ENCODE peak calls at places on chromosomes 11 and 22, in four cellular contexts. Z is neural crest cell, O is kidney, N is neural progenitor cell. I is an unnamed sample.

GRCh38 chr11:70233511-70233919 is 30.4 kb downstream of the FADD start:
- DNase-seq in Z (no peak), O (no peak), N (no peak), I (peak)

GRCh38 chr11:18347471-18348125 is 25.2 kb downstream of the GTF2H1 start:
- DNase-seq in Z (no peak), O (no peak), N (no peak), I (peak)

GRCh38 chr11:119373917-119374631 is 7.4 kb downstream of the USP2 start:
- DNase-seq in Z (peak), O (peak), N (peak), I (peak)

GRCh38 chr22:48905206-48905975 is 922.3 kb downstream of the BRD1 start:
- DNase-seq in Z (no peak), O (no peak), N (no peak), I (no peak)

GRCh38 chr11:62392506-62392905 is 26.3 kb upstream of the SCGB1A1 start:
- DNase-seq in Z (no peak), O (no peak), N (no peak), I (no peak)

GRCh38 chr11:109508943-109509342 is 87.0 kb downstream of the C11orf87 start:
- DNase-seq in Z (no peak), O (no peak), N (no peak), I (no peak)

GRCh38 chr11:22829231-22830081 is at the start of gene SVIP:
- DNase-seq in Z (peak), O (peak), N (peak), I (peak)

GRCh38 chr11:35163707-35164496 is 24.9 kb downstream of the CD44 start:
- DNase-seq in Z (no peak), O (no peak), N (no peak), I (no peak)

GRCh38 chr11:102276302-102277182 is 40.7 kb upstream of the BIRC3 start:
- DNase-seq in Z (no peak), O (no peak), N (no peak), I (no peak)

GRCh38 chr11:73968356-73968966 is 14.2 kb downstream of the UCP2 start:
- DNase-seq in Z (no peak), O (no peak), N (no peak), I (no peak)

GRCh38 chr22:46732513-46732912 is 5.5 kb downstream of the CERK start:
- DNase-seq in Z (no peak), O (peak), N (no peak), I (no peak)

GRCh38 chr11:125167292-125167953 is 2.9 kb downstream of the PKNOX2 start:
- DNase-seq in Z (peak), O (peak), N (peak), I (no peak)

GRCh38 chr11:46352063-46352841 is 5.0 kb downstream of the DGKZ start:
- DNase-seq in Z (peak), O (peak), N (peak), I (peak)

GRCh38 chr11:75313457-75314272 is 37.8 kb downstream of the ARRB1 start:
- DNase-seq in Z (no peak), O (peak), N (peak), I (peak)

GRCh38 chr11:65113839-65114238 is 2.2 kb downstream of the TM7SF2 start:
- DNase-seq in Z (no peak), O (no peak), N (no peak), I (no peak)

GRCh38 chr11:96228472-96228871 is 114.5 kb downstream of the MAML2 start:
- DNase-seq in Z (no peak), O (peak), N (no peak), I (peak)

GRCh38 chr11:116707746-116708145 is 65.0 kb downstream of the BUD13 start:
- DNase-seq in Z (no peak), O (no peak), N (no peak), I (peak)

GRCh38 chr11:100929377-100929776 is 200.2 kb downstream of the PGR start:
- DNase-seq in Z (no peak), O (no peak), N (no peak), I (peak)

GRCh38 chr11:65530157-65530496 is 5.2 kb downstream of the SCYL1 start:
- DNase-seq in Z (no peak), O (no peak), N (no peak), I (no peak)

GRCh38 chr11:118625036-118625690 is 17.7 kb downstream of the PHLDB1 start:
- DNase-seq in Z (no peak), O (no peak), N (no peak), I (no peak)

DNA sequence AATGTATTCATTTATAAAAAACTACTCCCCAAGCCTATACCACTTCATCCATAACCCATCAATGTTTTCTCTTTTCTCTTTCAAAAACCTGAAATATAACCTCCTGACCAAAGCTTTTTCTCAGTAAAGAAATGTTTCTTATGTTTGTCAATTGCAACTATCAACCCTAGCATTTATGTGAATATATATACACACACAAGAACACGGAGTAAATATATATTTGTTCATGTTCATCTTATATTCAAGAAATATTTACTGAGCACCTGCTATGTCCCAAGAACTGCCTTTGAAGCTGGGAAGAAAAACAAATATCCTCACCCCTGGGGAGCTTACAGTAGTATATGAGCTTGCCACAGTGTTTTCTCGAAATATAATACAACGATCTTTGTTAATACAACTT is 3.5 kb downstream of the MRTFA start:
- DNase-seq in Z (no peak), O (no peak), N (no peak), I (no peak)
- TF ChIP-seq CTCF in Z (no peak), O (no peak), N (no peak), I (no peak)

GRCh38 chr22:32958021-32958420 is 100.2 kb downstream of the SYN3 start:
- DNase-seq in Z (no peak), O (no peak), N (peak), I (no peak)
- TF ChIP-seq CTCF in Z (no peak), O (no peak), N (peak), I (no peak)

GRCh38 chr11:11148104-11148509 is 204.9 kb downstream of the CSNK2A3 start:
- DNase-seq in Z (no peak), O (peak), N (peak), I (peak)
- TF ChIP-seq CTCF in Z (no peak), O (no peak), N (peak), I (peak)

DNA sequence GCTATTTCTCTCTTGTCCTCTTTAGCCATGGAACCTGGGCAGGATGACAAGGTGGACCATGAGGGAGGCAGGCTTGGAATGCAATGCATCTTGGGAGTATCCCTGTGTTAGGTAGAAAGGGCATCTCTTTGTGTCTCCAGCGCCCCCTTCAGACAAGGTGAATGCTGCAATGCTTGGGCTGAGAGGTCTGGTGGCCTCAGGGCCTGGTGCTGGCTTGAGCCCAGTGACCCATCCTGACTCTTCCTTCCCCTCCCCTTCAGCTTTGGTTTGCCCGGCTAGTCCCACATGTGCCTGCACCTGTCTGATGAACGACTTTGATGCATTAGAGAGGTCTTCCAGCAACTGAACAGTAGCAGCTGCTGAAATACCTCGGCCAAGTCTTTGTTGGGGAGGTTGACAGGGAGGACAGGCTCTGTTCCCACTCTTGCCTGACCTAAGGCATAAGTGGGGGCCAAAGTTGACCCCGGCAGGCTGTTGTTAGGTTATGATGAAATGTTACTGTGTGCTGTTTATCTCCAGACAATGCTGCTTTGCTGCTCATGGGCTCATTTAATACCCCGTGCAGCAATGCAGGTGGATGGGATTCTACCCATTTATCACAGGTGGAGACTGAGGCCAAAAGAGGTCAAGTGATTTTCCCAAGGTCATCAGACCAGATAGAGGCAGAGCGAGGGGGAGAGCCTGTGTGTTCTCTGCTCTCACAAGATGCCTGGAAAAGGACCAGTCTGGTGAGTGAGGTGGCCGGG is 22.5 kb downstream of the MYO18B start:
- DNase-seq in Z (no peak), O (no peak), N (peak), I (no peak)
- TF ChIP-seq CTCF in Z (no peak), O (no peak), N (peak), I (no peak)

GRCh38 chr11:69209038-69209350 is 53.3 kb downstream of the SMIM38 start:
- DNase-seq in Z (no peak), O (no peak), N (no peak), I (no peak)
- TF ChIP-seq CTCF in Z (no peak), O (no peak), N (no peak), I (no peak)

I was measured in epithelial cell of esophagus.